ENCODE peak calls at places on chromosomes 4 and X, in seven cellular contexts. V is body of pancreas, E is Peyer's patch, Y is brain microvascular endothelial cell, H is endodermal cell, K is Panc1, Q is NB4. M is an unnamed sample.

GRCh38 chr4:92599044-92599443 is 295.3 kb downstream of the GRID2 start:
- DNase-seq in E (no peak), K (no peak), V (no peak), H (no peak), Y (no peak), Q (no peak), M (no peak)

GRCh38 chr4:127211377-127212268 is 421.1 kb upstream of the INTU start:
- DNase-seq in K (no peak), Y (no peak), V (no peak), E (no peak), Q (no peak), H (no peak), M (no peak)

GRCh38 chr4:2337896-2338295 is 76.0 kb upstream of the MXD4 start:
- DNase-seq in H (no peak), Q (no peak), E (peak; percentile 3), Y (no peak), V (no peak), K (no peak), M (no peak)

GRCh38 chr4:56305390-56305789 is 81.9 kb downstream of the AASDH start:
- DNase-seq in Y (no peak), Q (no peak), V (no peak), H (no peak), E (no peak), K (no peak), M (no peak)

GRCh38 chr4:105140684-105141490 is 5.8 kb upstream of the TET2 start:
- DNase-seq in Q (peak; percentile 59), V (peak; percentile 20), E (no peak), Y (no peak), H (peak; percentile 62), K (peak; percentile 10), M (peak; percentile 21)

GRCh38 chrX:15564981-15565579 is 35.7 kb downstream of the ACE2 start:
- DNase-seq in H (peak; percentile 86), E (no peak), K (peak; percentile 8), Y (peak; percentile 48), V (peak; percentile 72), Q (peak; percentile 66), M (peak; percentile 56)

GRCh38 chrX:53223955-53224859 is 800 bp downstream of the KDM5C start:
- DNase-seq in Y (peak; percentile 33), Q (no peak), V (no peak), E (peak; percentile 22), K (peak; percentile 38), H (no peak), M (peak; percentile 30)

GRCh38 chr4:117311215-117311614 is 225.8 kb upstream of the TRAM1L1 start:
- DNase-seq in Y (no peak), H (no peak), Q (no peak), K (no peak), V (no peak), E (no peak), M (no peak)

GRCh38 chr4:165784672-165785071 is 88.4 kb upstream of the TLL1 start:
- DNase-seq in Q (no peak), H (no peak), K (no peak), E (no peak), Y (no peak), V (no peak), M (no peak)

GRCh38 chrX:23403849-23404248 is 69.2 kb downstream of the PTCHD1 start:
- DNase-seq in H (peak; percentile 63), V (no peak), E (no peak), Q (peak; percentile 3), K (no peak), Y (no peak), M (no peak)

GRCh38 chr4:158826882-158827281 is 58.1 kb downstream of the FNIP2 start:
- DNase-seq in E (no peak), H (no peak), Q (no peak), V (peak; percentile 77), K (no peak), Y (no peak), M (no peak)

DNA sequence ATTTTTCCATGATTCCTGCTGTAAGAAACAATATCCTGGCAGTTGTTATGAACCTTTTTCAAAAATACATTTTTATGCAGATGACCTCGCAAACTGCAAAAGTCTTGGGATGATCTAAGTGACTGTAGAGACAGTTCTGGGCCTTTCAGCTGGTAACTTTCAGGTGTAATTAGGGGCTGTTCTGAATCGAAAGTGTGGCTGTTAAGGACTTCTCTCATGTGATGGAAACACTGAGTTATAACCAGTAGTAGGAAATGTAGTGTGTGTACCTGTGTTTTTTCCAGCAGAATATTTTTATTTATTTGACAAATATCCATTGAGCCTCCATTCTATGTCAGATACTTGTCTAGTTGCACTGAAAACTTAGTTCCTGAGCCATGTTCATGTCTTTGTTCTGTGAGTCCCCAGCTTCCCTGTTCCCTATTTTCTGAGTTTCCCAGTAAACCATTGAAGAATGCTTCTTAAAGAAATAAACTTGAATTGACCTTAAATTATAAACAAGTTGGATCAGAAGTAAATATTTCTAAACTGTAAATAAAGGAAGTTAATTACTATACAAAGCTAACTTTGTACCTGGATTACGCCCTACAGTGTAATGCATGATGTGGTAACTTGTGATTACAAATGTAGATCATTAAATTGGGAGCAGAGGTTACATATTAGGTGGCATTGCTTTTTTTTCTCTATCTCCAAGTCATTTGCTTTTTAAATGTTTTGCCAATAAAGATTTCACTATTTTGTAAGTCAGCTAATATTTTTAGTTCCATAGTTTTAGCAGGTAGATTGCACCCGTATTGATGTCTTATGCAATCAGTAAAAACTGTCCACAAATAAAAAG is 33.7 kb upstream of the HPGD start:
- DNase-seq in V (no peak), Y (no peak), H (no peak), K (no peak), Q (no peak), E (no peak), M (no peak)
- TF ChIP-seq CTCF in V (no peak), Y (no peak), H (no peak), K (no peak), Q (no peak), E (no peak), M (no peak)

DNA sequence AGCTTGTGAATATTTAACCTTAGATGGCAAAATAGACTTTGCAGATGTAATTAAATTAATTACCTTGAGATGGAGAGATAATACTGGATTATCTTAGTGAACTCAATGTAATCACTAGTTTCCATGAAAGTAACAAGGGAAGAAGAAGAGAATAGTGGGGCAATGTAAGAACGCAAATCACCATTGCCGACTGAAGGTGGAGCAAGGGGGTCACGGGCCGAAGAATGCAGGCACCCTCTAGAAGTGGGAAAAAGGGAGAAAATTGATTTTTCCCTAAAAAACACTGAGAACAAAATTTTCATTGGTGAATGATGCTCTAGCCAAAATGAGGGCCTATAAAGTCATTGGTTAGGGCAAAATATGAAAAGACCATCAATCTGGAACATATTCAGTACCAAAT is 375.6 kb upstream of the EPHA5 start:
- DNase-seq in H (no peak), V (no peak), Q (no peak), K (no peak), Y (no peak), E (no peak), M (no peak)
- TF ChIP-seq CTCF in H (peak; percentile 64), V (no peak), Q (no peak), K (no peak), Y (no peak), E (no peak), M (no peak)

GRCh38 chrX:118183606-118184005 is 67.0 kb upstream of the KLHL13 start:
- DNase-seq in E (no peak), H (no peak), K (no peak), V (no peak), Y (no peak), Q (peak; percentile 11), M (no peak)
- TF ChIP-seq CTCF in E (peak; percentile 52), H (peak; percentile 70), K (peak; percentile 33), V (peak; percentile 23), Y (no peak), Q (peak; percentile 34), M (no peak)

DNA sequence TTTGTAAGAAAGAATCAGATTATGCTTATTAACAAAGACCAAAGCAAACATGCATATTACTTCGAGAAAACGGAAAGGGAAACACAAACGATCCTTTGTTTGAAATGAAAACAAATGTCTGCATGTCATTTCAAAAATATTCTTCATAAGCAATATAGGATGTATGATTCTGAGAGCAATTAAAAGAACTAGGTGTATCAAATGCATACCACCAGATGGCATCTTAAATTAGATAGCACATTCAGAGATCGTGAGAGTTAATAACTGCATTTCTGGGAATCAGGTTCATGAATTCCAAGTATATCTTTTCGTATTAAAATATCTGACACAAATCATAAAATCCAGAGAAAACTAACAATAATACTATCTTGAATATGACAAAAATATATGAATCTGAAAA is 159.5 kb downstream of the PPP3CA start:
- DNase-seq in E (no peak), V (no peak), K (no peak), H (no peak), Y (no peak), Q (no peak), M (no peak)
- TF ChIP-seq CTCF in E (peak; percentile 53), V (peak; percentile 21), K (peak; percentile 33), H (peak; percentile 38), Y (no peak), Q (no peak), M (no peak)

DNA sequence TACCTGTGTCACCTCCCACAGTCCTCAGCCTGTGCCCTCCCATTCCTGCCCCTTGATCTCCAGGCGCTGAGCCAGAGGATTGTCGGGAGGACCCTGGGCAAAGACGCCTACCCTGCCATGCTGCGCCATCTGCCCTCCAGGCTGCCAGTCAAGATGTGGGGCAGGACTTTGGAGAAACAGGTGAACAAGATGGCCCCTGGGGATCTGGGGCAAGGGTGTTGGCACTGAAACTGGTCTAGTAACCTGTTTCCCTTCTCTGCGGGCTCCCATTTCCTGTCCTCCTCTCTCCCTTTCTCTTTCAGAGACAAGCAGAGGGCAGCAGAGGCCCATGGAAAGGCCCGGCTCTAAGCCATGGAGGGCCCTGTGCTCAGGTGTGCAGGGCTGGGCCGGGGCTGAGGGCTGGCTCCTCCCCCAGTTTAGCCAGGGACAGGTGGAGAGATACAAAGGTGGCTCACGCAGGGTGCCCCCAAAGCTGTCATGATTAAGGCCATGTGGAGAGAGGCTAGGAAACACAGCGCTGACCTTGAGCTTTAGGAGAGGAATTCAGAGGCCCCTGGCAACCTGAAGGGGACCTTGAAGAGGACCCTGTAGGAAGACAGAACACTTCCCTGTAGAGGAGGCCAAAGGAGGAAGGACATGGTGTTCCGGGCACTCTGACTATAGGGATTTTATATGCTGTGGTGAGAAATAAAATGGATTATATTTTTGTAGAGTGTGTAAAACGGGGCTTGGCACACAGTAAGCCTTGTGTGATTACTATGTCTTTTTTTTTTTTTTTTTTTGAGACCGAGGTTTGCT is at the start of gene GLOD5:
- DNase-seq in K (no peak), E (no peak), H (peak; percentile 88), Q (peak; percentile 22), V (peak; percentile 71), Y (no peak), M (peak; percentile 11)
- TF ChIP-seq CTCF in K (peak; percentile 61), E (peak; percentile 58), H (peak; percentile 72), Q (no peak), V (peak; percentile 64), Y (peak; percentile 32), M (no peak)

GRCh38 chr4:168183717-168184571 is 91.6 kb downstream of the ANXA10 start:
- DNase-seq in Q (peak; percentile 51), H (no peak), V (no peak), Y (no peak), K (peak; percentile 24), E (no peak), M (no peak)
- TF ChIP-seq CTCF in Q (peak; percentile 29), H (peak; percentile 80), V (peak; percentile 55), Y (peak; percentile 46), K (peak; percentile 64), E (peak; percentile 68), M (peak; percentile 73)

DNA sequence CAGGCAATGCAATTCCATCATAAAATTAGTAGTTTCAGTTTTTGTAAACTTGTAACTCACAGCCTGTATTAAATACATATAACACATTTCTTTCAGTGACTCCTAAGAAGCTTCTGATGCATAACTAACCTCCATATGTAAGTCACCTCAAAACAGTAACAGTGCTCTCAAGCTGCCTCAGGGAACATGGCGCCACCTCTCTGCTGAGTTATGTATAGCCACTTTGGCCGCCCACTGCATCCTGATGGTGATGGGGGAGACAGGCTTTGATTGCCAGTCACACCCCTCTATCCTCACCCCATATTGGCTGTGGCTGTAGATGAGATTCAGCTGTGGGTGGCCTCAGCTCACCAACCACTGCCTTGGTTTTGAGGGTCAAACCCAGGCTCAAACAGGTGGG is 54.3 kb downstream of the LRBA start:
- DNase-seq in K (no peak), Y (peak; percentile 56), E (no peak), Q (peak; percentile 34), V (no peak), H (peak; percentile 81), M (no peak)
- TF ChIP-seq CTCF in K (peak; percentile 64), Y (peak; percentile 84), E (peak; percentile 36), Q (peak; percentile 52), V (peak; percentile 12), H (peak; percentile 67), M (no peak)

M was measured in nephron progenitor cell.